ENCODE peak calls at places on chromosomes 5 and 9, in four cellular contexts. T is A549, O is suprapubic skin, Z is K562. U is an unnamed sample.

GRCh38 chr9:19379697-19380046 is 364 bp downstream of the RPS6 start:
- DNase-seq in T (no peak), O (no peak), Z (peak; percentile 22), U (no peak)

GRCh38 chr5:132790201-132790870 is 13.3 kb upstream of the SEPTIN8 start:
- DNase-seq in T (no peak), O (no peak), Z (no peak), U (no peak)

GRCh38 chr5:56415356-56415765 is 182.2 kb upstream of the ANKRD55 start:
- DNase-seq in T (peak; percentile 54), O (no peak), Z (peak; percentile 56), U (no peak)

GRCh38 chr5:78008356-78008967 is 232.3 kb upstream of the TBCA start:
- DNase-seq in T (peak; percentile 67), O (no peak), Z (peak; percentile 32), U (no peak)

GRCh38 chr9:128555180-128555721 is 2.9 kb downstream of the SPTAN1 start:
- DNase-seq in T (peak; percentile 58), O (no peak), Z (peak; percentile 34), U (no peak)

GRCh38 chr5:39730011-39730410 is 305.2 kb upstream of the DAB2 start:
- DNase-seq in T (peak; percentile 23), O (no peak), Z (no peak), U (no peak)

GRCh38 chr9:5557606-5558587 is 47.6 kb downstream of the PDCD1LG2 start:
- DNase-seq in T (no peak), O (no peak), Z (no peak), U (no peak)

GRCh38 chr5:21773456-21773855 is 1079.7 kb downstream of the CDH12 start:
- DNase-seq in T (no peak), O (no peak), Z (no peak), U (no peak)

GRCh38 chr5:175902013-175902412 is 30.6 kb downstream of the CPLX2 start:
- DNase-seq in T (no peak), O (no peak), Z (no peak), U (no peak)

GRCh38 chr5:122156724-122157325 is 27.5 kb downstream of the ZNF474 start:
- DNase-seq in T (peak; percentile 43), O (no peak), Z (peak; percentile 64), U (no peak)

GRCh38 chr5:134833340-134834032 is 12.3 kb upstream of the C5orf24 start:
- DNase-seq in T (no peak), O (no peak), Z (no peak), U (no peak)

GRCh38 chr5:24742334-24742733 is 97.6 kb upstream of the CDH10 start:
- DNase-seq in T (no peak), O (no peak), Z (no peak), U (no peak)

GRCh38 chr9:72524820-72525539 is 3.6 kb downstream of the TMC1 start:
- DNase-seq in T (peak; percentile 94), O (no peak), Z (no peak), U (no peak)

GRCh38 chr9:133351908-133352634 is 4.1 kb downstream of the RPL7A start:
- DNase-seq in T (peak; percentile 83), O (no peak), Z (peak; percentile 79), U (no peak)

GRCh38 chr5:61823796-61824195 is 482.2 kb upstream of the KIF2A start:
- DNase-seq in T (no peak), O (no peak), Z (no peak), U (no peak)

GRCh38 chr5:153445875-153446567 is 44.4 kb upstream of the GRIA1 start:
- DNase-seq in T (peak; percentile 14), O (no peak), Z (no peak), U (no peak)

DNA sequence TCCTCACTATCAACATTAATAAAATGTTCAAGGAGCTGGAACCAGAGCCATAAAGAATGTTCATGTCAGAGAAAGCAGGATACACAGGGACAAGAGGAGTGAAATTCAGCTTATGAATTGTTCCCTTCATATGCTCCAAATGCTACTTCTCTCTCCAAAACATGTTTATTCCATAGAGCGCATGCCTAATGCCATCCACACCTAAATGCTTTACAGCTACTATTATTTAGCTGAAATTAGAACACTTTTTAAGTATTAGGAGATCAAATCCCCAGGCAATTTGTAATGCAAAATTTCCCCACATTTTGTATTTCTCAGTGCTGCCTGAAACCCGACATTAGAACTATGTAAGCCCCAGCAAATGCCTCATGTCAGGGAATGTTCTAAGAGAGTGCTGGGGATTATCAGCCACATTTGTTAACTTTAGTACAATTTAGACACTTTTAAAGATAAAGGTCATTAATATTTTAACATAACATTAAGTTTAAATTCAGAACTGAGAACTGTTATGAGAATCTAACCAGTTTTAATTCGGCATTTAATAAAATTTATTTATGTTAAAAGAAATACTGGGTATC is 75.5 kb downstream of the PPP2R2B start:
- DNase-seq in T (no peak), O (no peak), Z (no peak), U (no peak)
- H3K4me1 ChIP-seq in T (no peaks in the 10 kb centered on the region), O (no peaks in the 10 kb centered on the region), Z (no peaks in the 10 kb centered on the region), U (no peaks in the 10 kb centered on the region)

GRCh38 chr5:95087819-95088317 is 197.0 kb downstream of the MCTP1 start:
- DNase-seq in T (no peak), O (no peak), Z (no peak), U (no peak)

GRCh38 chr5:95083606-95084005 is 201.3 kb downstream of the MCTP1 start:
- DNase-seq in T (no peak), O (no peak), Z (no peak), U (no peak)

GRCh38 chr5:95090774-95091173 is 194.1 kb downstream of the MCTP1 start:
- DNase-seq in T (no peak), O (no peak), Z (no peak), U (no peak)

GRCh38 chr5:95084757-95085156 is 200.1 kb downstream of the MCTP1 start:
- DNase-seq in T (peak; percentile 11), O (no peak), Z (no peak), U (no peak)

DNA sequence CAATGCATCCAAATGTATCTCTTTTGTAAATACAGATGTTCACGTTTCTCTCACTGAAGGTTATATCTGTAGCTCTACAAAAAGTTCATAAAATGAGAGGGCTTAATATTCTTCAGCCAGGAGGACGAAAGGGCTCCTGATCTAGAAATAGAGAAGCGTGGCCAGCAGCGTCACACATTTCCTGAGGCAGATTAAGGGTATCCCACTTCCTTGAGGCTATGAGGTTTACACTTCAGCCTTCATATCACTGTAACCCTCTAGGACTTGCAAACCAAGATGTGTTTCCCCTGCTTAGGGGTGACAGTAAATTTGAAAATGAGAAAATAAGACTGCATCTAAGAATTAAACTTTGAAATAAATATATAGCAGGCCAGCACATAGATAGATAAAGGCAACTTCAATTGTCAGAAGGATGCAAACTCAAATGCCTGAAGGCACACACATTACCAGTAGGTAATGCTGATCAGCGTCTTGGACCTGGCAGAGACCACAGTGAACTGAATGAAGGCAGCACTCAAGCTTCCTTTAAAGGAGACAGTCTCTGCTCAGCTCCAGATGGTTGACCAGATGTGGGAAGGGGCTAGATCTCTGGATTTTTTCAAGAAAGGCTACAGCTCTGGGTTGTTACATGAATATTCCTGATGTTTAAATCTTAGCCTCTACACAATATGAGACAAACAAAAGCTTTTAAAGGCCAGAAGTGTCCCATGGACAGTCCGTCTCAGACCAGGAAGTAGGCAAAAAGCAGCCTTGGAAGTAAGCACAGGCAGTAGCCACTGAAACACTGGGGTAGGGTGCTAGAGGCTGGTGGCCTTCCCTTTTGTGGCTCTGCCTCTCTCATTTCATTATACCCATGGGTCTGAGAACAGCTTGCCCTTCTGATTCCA is 197.7 kb downstream of the MCTP1 start:
- DNase-seq in T (no peak), O (no peak), Z (no peak), U (no peak)
- TF ChIP-seq EP300 in T (no peak), O (no peak), Z (no peak), U (no peak)

GRCh38 chr5:14208071-14209021 is 65.2 kb downstream of the TRIO start:
- DNase-seq in T (peak; percentile 75), O (no peak), Z (no peak), U (no peak)
- TF ChIP-seq CTCF in T (no peak), O (no peak), Z (no peak), U (no peak)

DNA sequence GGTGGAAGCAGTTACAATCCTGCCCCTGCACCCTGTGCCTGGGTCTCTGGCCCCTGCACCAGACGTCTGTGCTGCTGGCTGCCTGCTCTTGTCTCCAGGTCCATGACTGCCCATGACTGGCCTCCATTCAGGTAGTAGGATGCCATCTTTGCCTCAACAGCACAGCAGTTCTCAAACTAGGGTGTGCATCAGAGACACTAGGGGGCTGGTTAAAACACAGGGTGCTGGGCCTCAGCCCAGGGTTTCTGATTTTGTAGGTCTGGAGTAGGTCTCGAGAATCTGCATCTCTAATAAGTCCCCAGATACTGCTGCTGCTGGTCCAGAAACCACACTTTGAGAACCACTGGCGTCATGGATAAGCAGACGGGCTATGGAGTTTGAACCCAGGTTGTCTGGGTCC is 24.0 kb downstream of the COL15A1 start:
- DNase-seq in T (no peak), O (no peak), Z (no peak), U (no peak)
- H3K4me1 ChIP-seq in T (no peaks in the 10 kb centered on the region), O (peaks cover 21% of the 10 kb centered on the region), Z (peaks cover 10% of the 10 kb centered on the region), U (peaks cover 100% of the 10 kb centered on the region)

GRCh38 chr5:30604648-30605262 is 588.7 kb upstream of the CDH6 start:
- DNase-seq in T (no peak), O (no peak), Z (no peak), U (no peak)
- TF ChIP-seq EP300 in T (no peak), O (no peak), Z (no peak), U (no peak)